ENCODE peak calls at places on chromosomes 3 and 15, in four cellular contexts. One of them, this sample, is unnamed.

GRCh38 chr3:10672422-10672821 is 143.6 kb upstream of the SLC6A11 start:
- DNase-seq in MM.1S: no peak
- DNase-seq in HCT116: no peak
- DNase-seq in GM23248: no peak
- DNase-seq in this sample: no peak

GRCh38 chr15:68425428-68426060 is 6.4 kb downstream of the ITGA11 start:
- DNase-seq in HCT116: no peak
- DNase-seq in GM23248: peak; percentile 90
- DNase-seq in MM.1S: no peak
- DNase-seq in this sample: no peak

GRCh38 chr3:122679467-122680291 is 960 bp upstream of the PARP14 start:
- DNase-seq in MM.1S: peak; percentile 19
- DNase-seq in HCT116: no peak
- DNase-seq in GM23248: peak; percentile 54
- DNase-seq in this sample: no peak

GRCh38 chr15:63608989-63609388 is 11.8 kb downstream of the FBXL22 start:
- DNase-seq in HCT116: no peak
- DNase-seq in GM23248: no peak
- DNase-seq in MM.1S: no peak
- DNase-seq in this sample: no peak

GRCh38 chr3:112745567-112746248 is 101.0 kb downstream of the CD200R1L start:
- DNase-seq in MM.1S: no peak
- DNase-seq in HCT116: no peak
- DNase-seq in GM23248: no peak
- DNase-seq in this sample: no peak

GRCh38 chr3:43128458-43128857 is 22.6 kb upstream of the POMGNT2 start:
- DNase-seq in MM.1S: no peak
- DNase-seq in GM23248: no peak
- DNase-seq in HCT116: no peak
- DNase-seq in this sample: no peak

GRCh38 chr15:72319360-72319984 is 485 bp downstream of the CELF6 start:
- DNase-seq in GM23248: peak; percentile 80
- DNase-seq in MM.1S: peak; percentile 16
- DNase-seq in HCT116: no peak
- DNase-seq in this sample: no peak

GRCh38 chr3:32203854-32204253 is 34.6 kb upstream of the CMTM8 start:
- DNase-seq in MM.1S: no peak
- DNase-seq in GM23248: peak; percentile 47
- DNase-seq in HCT116: no peak
- DNase-seq in this sample: no peak

GRCh38 chr3:127961963-127962362 is 46.9 kb downstream of the KBTBD12 start:
- DNase-seq in MM.1S: no peak
- DNase-seq in GM23248: peak; percentile 60
- DNase-seq in HCT116: peak; percentile 52
- DNase-seq in this sample: no peak

GRCh38 chr3:14540209-14540575 is at the start of gene GRIP2:
- DNase-seq in MM.1S: no peak
- DNase-seq in GM23248: no peak
- DNase-seq in HCT116: no peak
- DNase-seq in this sample: no peak

GRCh38 chr3:15309662-15310335 is 22.6 kb downstream of the SH3BP5 start:
- DNase-seq in HCT116: no peak
- DNase-seq in MM.1S: no peak
- DNase-seq in GM23248: peak; percentile 33
- DNase-seq in this sample: no peak

GRCh38 chr3:126352476-126353454 is 4.4 kb downstream of the KLF15 start:
- DNase-seq in MM.1S: peak; percentile 2
- DNase-seq in GM23248: peak; percentile 23
- DNase-seq in HCT116: no peak
- DNase-seq in this sample: no peak

GRCh38 chr15:82858932-82859331 is 49.5 kb downstream of the WHAMM start:
- DNase-seq in HCT116: no peak
- DNase-seq in GM23248: no peak
- DNase-seq in MM.1S: no peak
- DNase-seq in this sample: no peak

GRCh38 chr3:126959921-126960603 is 22.9 kb upstream of the PLXNA1 start:
- DNase-seq in MM.1S: no peak
- DNase-seq in GM23248: peak; percentile 87
- DNase-seq in HCT116: no peak
- DNase-seq in this sample: no peak

GRCh38 chr3:27127195-27127594 is 242.0 kb downstream of the NEK10 start:
- DNase-seq in HCT116: no peak
- DNase-seq in GM23248: no peak
- DNase-seq in MM.1S: no peak
- DNase-seq in this sample: no peak

GRCh38 chr3:188780188-188781147 is 391.3 kb upstream of the TPRG1 start:
- DNase-seq in MM.1S: no peak
- DNase-seq in HCT116: no peak
- DNase-seq in GM23248: peak; percentile 44
- DNase-seq in this sample: no peak

GRCh38 chr15:101439920-101440319 is 49.6 kb downstream of the PCSK6 start:
- DNase-seq in GM23248: peak; percentile 85
- DNase-seq in MM.1S: no peak
- DNase-seq in HCT116: no peak
- DNase-seq in this sample: no peak

GRCh38 chr15:100542290-100542689 is 13.5 kb upstream of the CERS3 start:
- DNase-seq in MM.1S: no peak
- DNase-seq in HCT116: no peak
- DNase-seq in GM23248: no peak
- DNase-seq in this sample: no peak

GRCh38 chr3:16993227-16993626 is 108.5 kb downstream of the PLCL2 start:
- DNase-seq in HCT116: no peak
- DNase-seq in MM.1S: no peak
- DNase-seq in GM23248: peak; percentile 69
- DNase-seq in this sample: no peak

GRCh38 chr15:100537326-100537725 is 8.6 kb upstream of the CERS3 start:
- DNase-seq in HCT116: no peak
- DNase-seq in MM.1S: no peak
- DNase-seq in GM23248: no peak
- DNase-seq in this sample: peak; percentile 35

GRCh38 chr3:136979684-136980083 is 21.9 kb downstream of the IL20RB start:
- DNase-seq in MM.1S: no peak
- DNase-seq in GM23248: peak; percentile 84
- DNase-seq in HCT116: no peak
- DNase-seq in this sample: no peak

GRCh38 chr15:42650208-42651066 is 75.0 kb downstream of the STARD9 start:
- DNase-seq in GM23248: peak; percentile 97
- DNase-seq in MM.1S: peak; percentile 83
- DNase-seq in HCT116: peak; percentile 61
- DNase-seq in this sample: peak; percentile 64

GRCh38 chr3:39753361-39753760 is 56.0 kb upstream of the MYRIP start:
- DNase-seq in MM.1S: no peak
- DNase-seq in HCT116: no peak
- DNase-seq in GM23248: no peak
- DNase-seq in this sample: no peak

GRCh38 chr3:197289726-197290125 is 8.7 kb downstream of the DLG1 start:
- DNase-seq in MM.1S: no peak
- DNase-seq in HCT116: no peak
- DNase-seq in GM23248: peak; percentile 47
- DNase-seq in this sample: no peak

GRCh38 chr15:85880501-85881190 is 85.9 kb upstream of the KLHL25 start:
- DNase-seq in GM23248: no peak
- DNase-seq in HCT116: no peak
- DNase-seq in MM.1S: no peak
- DNase-seq in this sample: no peak

GRCh38 chr3:78642471-78642870 is 1125.3 kb downstream of the ROBO1 start:
- DNase-seq in HCT116: no peak
- DNase-seq in GM23248: no peak
- DNase-seq in MM.1S: no peak
- DNase-seq in this sample: no peak

GRCh38 chr3:79233431-79234060 is 534.3 kb downstream of the ROBO1 start:
- DNase-seq in MM.1S: no peak
- DNase-seq in HCT116: no peak
- DNase-seq in GM23248: no peak
- DNase-seq in this sample: no peak

GRCh38 chr3:184448321-184449160 is 68.7 kb downstream of the CHRD start:
- DNase-seq in MM.1S: no peak
- DNase-seq in GM23248: peak; percentile 72
- DNase-seq in HCT116: peak; percentile 75
- DNase-seq in this sample: no peak

GRCh38 chr3:117616213-117616612 is 906.6 kb downstream of the TUSC7 start:
- DNase-seq in MM.1S: no peak
- DNase-seq in GM23248: peak; percentile 35
- DNase-seq in HCT116: no peak
- DNase-seq in this sample: no peak

GRCh38 chr3:64027708-64028107 is 4.4 kb upstream of the PSMD6 start:
- DNase-seq in GM23248: no peak
- DNase-seq in HCT116: no peak
- DNase-seq in MM.1S: no peak
- DNase-seq in this sample: no peak

GRCh38 chr3:64023187-64023860 is at the start of gene PSMD6:
- DNase-seq in GM23248: peak; percentile 93
- DNase-seq in MM.1S: peak; percentile 90
- DNase-seq in HCT116: peak; percentile 64
- DNase-seq in this sample: peak; percentile 49

GRCh38 chr3:64026346-64026745 is 3.1 kb upstream of the PSMD6 start:
- DNase-seq in MM.1S: no peak
- DNase-seq in GM23248: no peak
- DNase-seq in HCT116: no peak
- DNase-seq in this sample: no peak

GRCh38 chr3:64022451-64023186 is 675 bp downstream of the PSMD6 start:
- DNase-seq in HCT116: no peak
- DNase-seq in GM23248: peak; percentile 72
- DNase-seq in MM.1S: no peak
- DNase-seq in this sample: no peak

DNA sequence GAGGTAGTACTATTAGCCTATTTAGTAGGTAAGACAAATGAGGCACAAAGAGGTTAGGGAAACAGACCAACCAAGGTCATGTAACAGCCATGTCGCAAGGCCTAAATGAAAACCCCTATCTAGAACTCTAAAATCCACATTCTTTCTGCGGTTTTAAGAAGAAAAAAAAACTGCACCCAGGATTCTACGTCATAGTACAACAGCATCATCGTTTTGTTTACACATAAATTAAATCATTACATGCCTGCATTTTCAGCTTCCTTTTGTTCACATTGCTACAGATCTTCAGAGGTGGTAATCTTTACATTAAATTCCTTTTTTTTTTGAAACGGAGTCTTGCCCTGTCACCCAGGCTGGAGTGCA is 548 bp upstream of the PSMD6 start:
- DNase-seq in GM23248: peak; percentile 21
- DNase-seq in MM.1S: no peak
- DNase-seq in HCT116: no peak
- DNase-seq in this sample: no peak
- H2AFZ ChIP-seq in GM23248: peak overlapping the region; percentile 88
- H2AFZ ChIP-seq in MM.1S: peak overlapping the region; percentile 78
- H2AFZ ChIP-seq in HCT116: peak overlapping the region; percentile 51
- H2AFZ ChIP-seq in this sample: peak overlapping the region; percentile 82

GRCh38 chr15:52858388-52859176 is 68.4 kb upstream of the ONECUT1 start:
- DNase-seq in MM.1S: no peak
- DNase-seq in HCT116: no peak
- DNase-seq in GM23248: no peak
- DNase-seq in this sample: no peak

GRCh38 chr15:52866698-52867097 is 76.6 kb upstream of the ONECUT1 start:
- DNase-seq in HCT116: no peak
- DNase-seq in GM23248: no peak
- DNase-seq in MM.1S: no peak
- DNase-seq in this sample: no peak

GRCh38 chr15:52857471-52857870 is 67.3 kb upstream of the ONECUT1 start:
- DNase-seq in HCT116: no peak
- DNase-seq in GM23248: no peak
- DNase-seq in MM.1S: no peak
- DNase-seq in this sample: no peak

GRCh38 chr15:52857937-52858336 is 67.8 kb upstream of the ONECUT1 start:
- DNase-seq in MM.1S: no peak
- DNase-seq in GM23248: no peak
- DNase-seq in HCT116: no peak
- DNase-seq in this sample: no peak

DNA sequence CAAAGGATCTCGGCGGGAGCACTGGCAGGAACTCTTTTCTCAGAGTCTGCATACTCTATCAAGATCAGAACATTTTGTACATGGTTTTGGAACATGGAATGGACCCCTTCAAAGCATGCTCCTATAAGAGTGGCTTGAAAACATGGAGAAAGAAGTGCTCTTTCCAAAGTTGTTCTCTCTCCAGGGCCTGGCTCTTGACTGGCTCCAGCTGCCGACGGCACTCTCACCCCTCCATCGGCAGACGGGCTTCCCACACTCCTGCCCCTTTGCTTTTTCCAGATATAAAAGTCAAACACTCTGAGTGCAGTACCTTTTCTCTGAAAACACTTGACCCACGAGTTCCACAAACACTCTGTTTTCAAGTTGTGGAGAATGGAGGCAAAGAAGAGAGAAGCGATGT is 72.5 kb upstream of the ONECUT1 start:
- DNase-seq in MM.1S: no peak
- DNase-seq in HCT116: no peak
- DNase-seq in GM23248: no peak
- DNase-seq in this sample: no peak
- H2AFZ ChIP-seq in MM.1S: no peak overlapping the region
- H2AFZ ChIP-seq in HCT116: no peak overlapping the region
- H2AFZ ChIP-seq in GM23248: no peak overlapping the region
- H2AFZ ChIP-seq in this sample: no peak overlapping the region

GRCh38 chr3:24420224-24420623 is 74.4 kb downstream of the THRB start:
- DNase-seq in HCT116: no peak
- DNase-seq in GM23248: no peak
- DNase-seq in MM.1S: peak; percentile 70
- DNase-seq in this sample: no peak
- H2AFZ ChIP-seq in HCT116: no peak overlapping the region
- H2AFZ ChIP-seq in GM23248: no peak overlapping the region
- H2AFZ ChIP-seq in MM.1S: peak overlapping the region; percentile 47
- H2AFZ ChIP-seq in this sample: no peak overlapping the region

DNA sequence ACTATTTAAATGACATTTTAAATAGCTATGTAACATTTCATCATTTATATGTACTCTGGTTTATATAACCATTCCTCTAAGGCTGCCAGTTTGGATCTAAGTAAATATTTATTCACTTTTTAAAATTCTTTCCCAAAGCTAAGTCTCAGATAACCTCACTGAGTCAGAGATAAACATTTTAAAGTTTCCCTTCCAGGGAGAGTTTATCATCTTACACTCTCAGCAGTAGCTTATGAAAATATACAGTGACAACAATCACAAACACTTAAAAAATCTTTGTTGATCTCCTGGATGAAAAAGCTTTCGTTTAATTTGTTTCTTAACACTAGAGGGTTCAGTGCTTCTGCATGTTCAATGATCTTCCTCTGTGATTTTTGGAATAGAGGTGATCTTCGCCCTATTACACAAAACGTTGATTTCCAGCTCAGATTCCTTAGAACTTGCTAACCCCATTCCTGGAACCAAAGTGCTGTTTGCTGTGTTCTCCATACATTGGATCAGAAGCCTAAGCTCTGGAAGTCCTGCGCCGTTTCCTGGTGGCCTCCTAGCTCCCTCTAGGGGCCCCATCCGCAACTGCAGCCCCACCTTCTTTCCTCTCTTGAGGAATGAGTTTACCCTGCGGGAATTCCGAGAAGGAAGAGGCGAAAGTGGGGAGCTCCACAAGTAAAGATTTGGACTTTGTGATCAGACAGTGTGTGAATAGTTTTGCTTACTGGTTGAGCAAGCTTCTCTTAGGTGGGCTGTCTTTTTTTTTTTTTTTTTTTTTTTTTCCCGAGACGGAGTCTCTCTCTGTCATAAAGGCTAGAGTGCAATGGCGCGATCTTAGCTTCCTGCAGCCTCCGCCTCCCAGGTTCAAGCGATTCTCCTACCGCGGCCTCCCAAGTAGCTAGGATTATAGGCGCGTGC is 29.3 kb upstream of the SACM1L start:
- DNase-seq in GM23248: peak; percentile 84
- DNase-seq in MM.1S: peak; percentile 36
- DNase-seq in HCT116: peak; percentile 41
- DNase-seq in this sample: peak; percentile 20
- H2AFZ ChIP-seq in GM23248: no peak overlapping the region
- H2AFZ ChIP-seq in MM.1S: no peak overlapping the region
- H2AFZ ChIP-seq in HCT116: no peak overlapping the region
- H2AFZ ChIP-seq in this sample: no peak overlapping the region

This sample was measured in GM12878.